ENCODE peak calls at places on chromosomes 6 and 20, in six cellular contexts. Y is CD8-positive, alpha-beta memory T cell; G is KBM-7; P is stimulated activated CD8-positive, alpha-beta memory T cell treated with anti-CD3 and anti-CD28 coated beads, Interleukin-2, amount 100 ng/mL, for 1 hour; L is activated CD8-positive, alpha-beta memory T cell treated with anti-CD3 and anti-CD28 coated beads, Interleukin-2, amount 10 ng/mL, durations not matched to agents 7 days and 5 days; T is GM13977. Q is an unnamed sample.

GRCh38 chr6:131182991-131183425 is 47.7 kb downstream of the AKAP7 start:
- DNase-seq in Y (peak; percentile 56), P (no peak), G (peak; percentile 78), T (peak; percentile 10), L (peak; percentile 54), Q (no peak)

GRCh38 chr6:19838442-19839236 is 1.5 kb downstream of the ID4 start:
- DNase-seq in P (no peak), T (peak; percentile 24), L (no peak), G (no peak), Y (no peak), Q (peak; percentile 6)

GRCh38 chr6:83430606-83431544 is at the start of gene ME1:
- DNase-seq in T (peak; percentile 74), G (peak; percentile 89), P (peak; percentile 14), Y (no peak), L (peak; percentile 45), Q (peak; percentile 49)

GRCh38 chr6:139743629-139744028 is 369.2 kb upstream of the CITED2 start:
- DNase-seq in L (no peak), G (no peak), P (no peak), Y (no peak), T (no peak), Q (no peak)

GRCh38 chr20:20755227-20755626 is 42.8 kb upstream of the RALGAPA2 start:
- DNase-seq in Y (no peak), T (no peak), G (peak; percentile 68), P (no peak), L (no peak), Q (no peak)

GRCh38 chr6:5205877-5206840 is 54.6 kb downstream of the LYRM4 start:
- DNase-seq in P (no peak), T (no peak), Y (no peak), L (no peak), G (peak; percentile 80), Q (peak; percentile 87)

GRCh38 chr20:12882832-12883506 is 125.8 kb upstream of the SPTLC3 start:
- DNase-seq in L (no peak), G (no peak), T (no peak), P (no peak), Y (no peak), Q (no peak)

GRCh38 chr20:19885981-19886665 is 128.1 kb downstream of the RIN2 start:
- DNase-seq in G (no peak), T (no peak), Y (no peak), L (no peak), P (no peak), Q (no peak)

GRCh38 chr20:951384-952169 is 35.4 kb upstream of the ANGPT4 start:
- DNase-seq in T (no peak), G (no peak), L (no peak), P (no peak), Y (no peak), Q (no peak)

GRCh38 chr6:163985710-163986109 is 571.2 kb downstream of the QKI start:
- DNase-seq in L (no peak), Y (no peak), G (no peak), P (no peak), T (no peak), Q (no peak)

GRCh38 chr6:126919947-126920346 is 198.5 kb upstream of the RSPO3 start:
- DNase-seq in L (no peak), G (no peak), P (no peak), T (no peak), Y (no peak), Q (no peak)

GRCh38 chr20:45138451-45139300 is 14.4 kb upstream of the WFDC12 start:
- DNase-seq in L (peak; percentile 77), P (no peak), Y (peak; percentile 59), G (peak; percentile 67), T (peak; percentile 41), Q (no peak)

GRCh38 chr20:44714701-44715494 is at the start of gene CCN5:
- DNase-seq in Y (no peak), P (no peak), T (no peak), L (no peak), G (peak; percentile 60), Q (peak; percentile 26)

GRCh38 chr6:25842526-25842925 is 10.7 kb upstream of the SLC17A1 start:
- DNase-seq in G (no peak), P (no peak), L (no peak), Y (no peak), T (no peak), Q (no peak)

GRCh38 chr6:92050216-92050615 is 1369.1 kb downstream of the EPHA7 start:
- DNase-seq in T (no peak), G (no peak), Y (no peak), L (no peak), P (no peak), Q (no peak)

GRCh38 chr6:45445749-45446454 is 68.2 kb upstream of the SUPT3H start:
- DNase-seq in T (no peak), P (no peak), L (no peak), G (peak; percentile 99), Y (no peak), Q (no peak)

GRCh38 chr20:10805764-10806163 is 132.0 kb upstream of the JAG1 start:
- DNase-seq in Y (no peak), P (no peak), G (no peak), L (no peak), T (no peak), Q (no peak)

GRCh38 chr6:143361536-143362191 is 88.8 kb downstream of the ADAT2 start:
- DNase-seq in P (no peak), T (no peak), G (no peak), Y (no peak), L (no peak), Q (peak; percentile 38)

Q was measured in cerebellum.